ENCODE peak calls at places on chromosomes 3 and 15, in six cellular contexts. Z, X, W, G, L and Y are unnamed samples.
A peak's percentile ranks its signal among the peaks of the same experiment; 100 is the strongest.

GRCh38 chr15:43763819-43764446 is 12.8 kb downstream of the ELL3 start:
- DNase-seq in W (no peak), G (no peak), X (no peak), Z (no peak), L (no peak), Y (no peak)

GRCh38 chr15:90306560-90306959 is 41.1 kb downstream of the NGRN start:
- DNase-seq in X (peak; percentile 54), Z (no peak), G (no peak), L (no peak), W (no peak), Y (no peak)

GRCh38 chr3:125003369-125003853 is 52.4 kb downstream of the HEG1 start:
- DNase-seq in W (no peak), Z (peak; percentile 34), G (no peak), X (peak; percentile 61), L (no peak), Y (no peak)

GRCh38 chr15:92074646-92075045 is 221.1 kb downstream of the SLCO3A1 start:
- DNase-seq in L (peak; percentile 87), G (peak; percentile 61), W (no peak), Z (no peak), X (peak; percentile 80), Y (peak; percentile 74)

GRCh38 chr3:193640728-193641127 is 47.7 kb downstream of the OPA1 start:
- DNase-seq in Z (no peak), W (no peak), L (no peak), X (no peak), G (no peak), Y (no peak)

GRCh38 chr15:83784975-83785374 is 131.1 kb downstream of the ADAMTSL3 start:
- DNase-seq in W (no peak), L (no peak), Z (no peak), X (no peak), G (peak; percentile 81), Y (no peak)

GRCh38 chr3:95343228-95343627 is 1280.4 kb downstream of the NSUN3 start:
- DNase-seq in X (no peak), W (no peak), L (no peak), Z (peak; percentile 36), G (no peak), Y (no peak)

GRCh38 chr15:51758645-51759044 is 7.2 kb downstream of the TMOD2 start:
- DNase-seq in L (no peak), X (no peak), G (peak; percentile 42), Z (peak; percentile 27), W (no peak), Y (peak; percentile 84)

GRCh38 chr3:171565133-171565532 is 104.9 kb upstream of the TNIK start:
- DNase-seq in Z (no peak), X (no peak), L (no peak), W (no peak), G (no peak), Y (no peak)

GRCh38 chr15:33960160-33960559 is 8.1 kb upstream of the CHRM5 start:
- DNase-seq in L (no peak), W (no peak), G (no peak), Z (no peak), X (no peak), Y (peak; percentile 28)

GRCh38 chr15:96746621-96747155 is 416.2 kb downstream of the NR2F2 start:
- DNase-seq in L (no peak), X (no peak), Z (no peak), G (no peak), W (no peak), Y (peak; percentile 2)

GRCh38 chr3:17941134-17941533 is 198.7 kb upstream of the TBC1D5 start:
- DNase-seq in G (no peak), L (no peak), X (no peak), Z (no peak), W (no peak), Y (no peak)

GRCh38 chr15:40249477-40250303 is 10.8 kb downstream of the PAK6 start:
- DNase-seq in Z (no peak), W (no peak), L (peak; percentile 44), G (peak; percentile 63), X (no peak), Y (peak; percentile 26)

GRCh38 chr3:133276594-133276993 is 123.3 kb upstream of the BFSP2 start:
- DNase-seq in Z (no peak), L (no peak), G (no peak), W (peak; percentile 60), X (no peak), Y (no peak)

GRCh38 chr3:24674261-24674660 is 179.6 kb upstream of the THRB start:
- DNase-seq in L (no peak), X (no peak), W (peak; percentile 50), Z (no peak), G (no peak), Y (peak; percentile 44)

GRCh38 chr3:66615643-66616301 is 115.0 kb upstream of the LRIG1 start:
- DNase-seq in L (no peak), X (no peak), Z (no peak), G (no peak), W (no peak), Y (peak; percentile 6)

GRCh38 chr3:176964656-176965055 is 232.6 kb downstream of the TBL1XR1 start:
- DNase-seq in X (no peak), G (peak; percentile 17), L (no peak), Z (no peak), W (no peak), Y (no peak)

GRCh38 chr3:48851407-48851806 is 3.7 kb upstream of the PRKAR2A start:
- DNase-seq in G (no peak), L (peak; percentile 0), W (peak; percentile 37), Z (no peak), X (no peak), Y (peak; percentile 48)

GRCh38 chr15:40879609-40880008 is 5.6 kb upstream of the RHOV start:
- DNase-seq in G (no peak), L (no peak), X (no peak), W (no peak), Z (peak; percentile 69), Y (no peak)

GRCh38 chr3:11212301-11212613 is 58.0 kb downstream of the HRH1 start:
- DNase-seq in G (peak; percentile 44), Z (no peak), L (no peak), W (no peak), X (no peak), Y (no peak)

GRCh38 chr3:48469046-48469915 is 22.7 kb downstream of the ATRIP start:
- DNase-seq in X (no peak), Z (no peak), W (no peak), G (no peak), L (no peak), Y (no peak)

GRCh38 chr3:71917540-71917939 is 132.6 kb upstream of the PROK2 start:
- DNase-seq in Z (no peak), X (no peak), L (no peak), G (no peak), W (no peak), Y (no peak)

GRCh38 chr3:78041486-78041885 is 1001.6 kb downstream of the ROBO2 start:
- DNase-seq in L (no peak), Z (no peak), G (peak; percentile 30), W (no peak), X (no peak), Y (no peak)

GRCh38 chr3:123365450-123366143 is 83.3 kb downstream of the ADCY5 start:
- DNase-seq in X (no peak), W (peak; percentile 84), G (peak; percentile 22), L (peak; percentile 9), Z (no peak), Y (peak; percentile 49)
- TF ChIP-seq CTCF in X (no peak), W (peak; percentile 74), G (peak; percentile 75), L (peak; percentile 28), Z (peak; percentile 53), Y (peak; percentile 54)

GRCh38 chr15:38667875-38668274 is 103.3 kb upstream of the RASGRP1 start:
- DNase-seq in X (no peak), Z (no peak), G (no peak), L (no peak), W (no peak), Y (no peak)
- H3K4me3 ChIP-seq in X (no peak overlapping the region), Z (no peak overlapping the region), G (no peak overlapping the region), L (no peak overlapping the region), W (no peak overlapping the region), Y (no peak overlapping the region)

GRCh38 chr3:21274000-21274671 is 476.9 kb downstream of the ZNF385D start:
- DNase-seq in G (peak; percentile 33), W (no peak), X (no peak), Z (no peak), L (no peak), Y (peak; percentile 60)

GRCh38 chr3:21271606-21272016 is 479.4 kb downstream of the ZNF385D start:
- DNase-seq in L (no peak), Z (no peak), W (no peak), X (no peak), G (no peak), Y (no peak)

GRCh38 chr3:21273256-21273999 is 477.6 kb downstream of the ZNF385D start:
- DNase-seq in X (no peak), W (no peak), L (no peak), G (no peak), Z (no peak), Y (no peak)
- H3K27ac ChIP-seq in X (no peak overlapping the region), W (no peak overlapping the region), L (no peak overlapping the region), G (no peak overlapping the region), Z (no peak overlapping the region), Y (no peak overlapping the region)

GRCh38 chr3:192417012-192417411 is 310.3 kb downstream of the FGF12 start:
- DNase-seq in X (no peak), G (no peak), Z (no peak), W (peak; percentile 45), L (no peak), Y (peak; percentile 70)

GRCh38 chr3:192419312-192419711 is 308.0 kb downstream of the FGF12 start:
- DNase-seq in X (no peak), G (no peak), Z (no peak), W (no peak), L (no peak), Y (no peak)

GRCh38 chr3:192417559-192418055 is 309.7 kb downstream of the FGF12 start:
- DNase-seq in W (no peak), L (no peak), Z (no peak), G (no peak), X (no peak), Y (no peak)

GRCh38 chr3:192422321-192422997 is 304.9 kb downstream of the FGF12 start:
- DNase-seq in L (no peak), G (peak; percentile 33), X (no peak), Z (no peak), W (no peak), Y (no peak)

GRCh38 chr3:192422998-192423349 is 304.4 kb downstream of the FGF12 start:
- DNase-seq in G (no peak), Z (no peak), L (no peak), W (peak; percentile 37), X (no peak), Y (peak; percentile 47)
- TF ChIP-seq CTCF in G (no peak), Z (no peak), L (peak; percentile 25), W (peak; percentile 50), X (no peak), Y (peak; percentile 25)

GRCh38 chr3:57957823-57958222 is 50.4 kb upstream of the FLNB start:
- DNase-seq in Z (no peak), G (no peak), L (no peak), W (no peak), X (no peak), Y (no peak)
- H3K4me3 ChIP-seq in Z (no peak overlapping the region), G (no peak overlapping the region), L (no peak overlapping the region), W (no peak overlapping the region), X (no peak overlapping the region), Y (no peak overlapping the region)